ENCODE peak calls at places on chromosomes 13 and 19, in four cellular contexts. L, X, I and Q are unnamed samples. For H3K36me3, the result is how much of the 10 kb centered on the place peaks cover.

GRCh38 chr19:2015611-2015950 is at the start of gene BTBD2:
- DNase-seq in L (peak), X (peak), I (no peak), Q (peak)

GRCh38 chr13:41500501-41500900 is 43.2 kb downstream of the RGCC start:
- DNase-seq in L (no peak), I (peak), X (peak), Q (peak)

GRCh38 chr13:97225533-97225932 is 3.4 kb downstream of the MBNL2 start:
- DNase-seq in I (no peak), X (peak), L (no peak), Q (no peak)

GRCh38 chr13:28653111-28653510 is 5.8 kb upstream of the POMP start:
- DNase-seq in I (no peak), X (no peak), L (no peak), Q (no peak)

GRCh38 chr13:33235078-33235477 is 50.5 kb downstream of the STARD13 start:
- DNase-seq in X (no peak), L (no peak), I (no peak), Q (no peak)

GRCh38 chr19:49145485-49146407 is 9.4 kb downstream of the HRC start:
- DNase-seq in I (no peak), X (peak), L (peak), Q (no peak)

GRCh38 chr13:40350283-40350992 is 316.0 kb downstream of the FOXO1 start:
- DNase-seq in X (no peak), I (no peak), L (no peak), Q (no peak)

GRCh38 chr19:49151339-49152217 is 3.6 kb downstream of the HRC start:
- DNase-seq in X (peak), I (peak), L (peak), Q (peak)

GRCh38 chr13:108957369-108958012 is 328.1 kb downstream of the MYO16 start:
- DNase-seq in L (no peak), I (peak), X (peak), Q (peak)

GRCh38 chr13:26503826-26504594 is 53.5 kb upstream of the WASF3 start:
- DNase-seq in L (no peak), X (no peak), I (no peak), Q (no peak)
- H3K36me3 ChIP-seq in L (under half), X (under half), I (under half), Q (under half)

DNA sequence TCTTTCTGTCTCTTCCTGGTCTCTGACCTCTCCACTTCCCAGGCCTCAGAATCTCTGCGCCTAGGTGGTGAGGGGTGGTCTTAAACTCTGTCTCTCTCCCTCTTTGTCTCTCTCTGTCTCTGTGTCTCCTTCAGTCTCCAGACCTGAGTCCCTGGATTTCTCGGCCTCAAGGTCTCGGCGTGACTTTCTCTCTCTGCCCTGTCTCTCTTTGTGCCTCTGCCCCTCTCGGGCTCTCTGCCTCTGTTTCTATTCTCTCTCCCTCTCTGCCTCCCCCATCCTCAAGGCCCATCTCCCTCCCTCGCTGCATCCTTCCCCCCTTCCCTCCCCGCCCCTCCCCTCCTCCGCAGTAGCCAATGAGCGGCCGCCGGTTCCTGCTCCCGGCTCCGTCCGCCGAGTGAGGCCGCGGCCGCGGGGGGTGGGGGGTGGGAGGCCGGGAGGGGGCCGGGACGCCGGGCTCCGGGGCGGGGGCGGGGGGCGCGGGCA is at the start of gene CACNG7:
- DNase-seq in L (no peak), I (no peak), X (no peak), Q (no peak)
- H3K4me3 ChIP-seq in L (no peak), I (no peak), X (no peak), Q (no peak)

GRCh38 chr19:44228318-44228717 is 16.0 kb downstream of the ZNF227 start:
- DNase-seq in I (no peak), X (no peak), L (no peak), Q (no peak)

GRCh38 chr19:44236384-44236783 is 23.3 kb upstream of the ZNF233 start:
- DNase-seq in L (no peak), I (no peak), X (no peak), Q (no peak)

GRCh38 chr19:44232867-44233266 is 20.5 kb downstream of the ZNF227 start:
- DNase-seq in L (no peak), I (no peak), X (no peak), Q (no peak)
- H3K36me3 ChIP-seq in L (half or more), I (under half), X (under half), Q (under half)

GRCh38 chr19:38736413-38737280 is 7.6 kb downstream of the CAPN12 start:
- DNase-seq in I (no peak), L (peak), X (peak), Q (peak)

GRCh38 chr19:38740252-38740592 is 4.1 kb downstream of the CAPN12 start:
- DNase-seq in L (no peak), X (no peak), I (no peak), Q (no peak)

GRCh38 chr19:38737297-38737865 is 6.9 kb downstream of the CAPN12 start:
- DNase-seq in X (peak), L (no peak), I (no peak), Q (no peak)

GRCh38 chr19:38739440-38740251 is 4.6 kb downstream of the CAPN12 start:
- DNase-seq in L (no peak), I (no peak), X (peak), Q (no peak)

DNA sequence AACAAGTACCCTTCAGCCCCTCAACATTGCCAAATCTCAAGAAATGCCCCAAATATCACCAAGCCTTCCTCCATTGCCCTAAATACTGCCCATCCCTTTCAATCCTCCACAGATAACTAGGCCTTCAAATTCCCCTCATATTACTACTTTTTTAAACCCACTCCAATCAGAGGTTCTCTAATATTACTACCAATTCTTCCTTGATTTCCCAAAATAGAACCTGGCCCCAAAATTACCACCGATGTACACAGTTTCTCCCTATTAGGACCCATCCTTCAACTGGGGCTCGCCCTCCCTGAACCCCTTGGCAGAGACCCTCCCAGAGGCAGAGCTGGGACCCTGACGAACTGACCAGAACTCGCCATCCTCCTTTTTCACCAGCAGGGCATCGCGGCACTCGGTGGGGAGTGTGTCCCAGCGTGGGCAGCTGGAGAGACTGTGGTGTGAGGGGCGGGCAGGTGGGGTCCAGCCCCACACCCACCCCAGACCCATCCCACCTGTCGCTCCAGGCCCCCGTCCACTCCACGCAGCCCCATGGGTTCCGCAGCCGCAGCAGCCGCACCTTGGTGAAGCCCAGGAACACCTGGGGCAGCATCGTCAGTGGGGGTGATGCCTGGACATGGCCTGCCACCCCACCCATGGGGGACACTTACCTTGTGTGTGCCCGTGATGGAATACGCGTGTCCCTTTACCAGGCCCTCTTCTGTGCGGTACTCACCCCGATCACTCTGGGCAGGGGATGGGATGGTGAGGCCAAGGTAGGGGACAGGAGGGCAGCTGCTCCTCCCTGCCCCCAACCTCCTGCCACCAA is 6.1 kb downstream of the CAPN12 start:
- DNase-seq in I (no peak), X (peak), L (no peak), Q (no peak)
- H3K4me3 ChIP-seq in I (no peak), X (no peak), L (no peak), Q (no peak)